ENCODE peak calls at places on chromosomes 6 and 20, in five cellular contexts. K is thoracic aorta, X is body of pancreas, C is fibroblast of lung, W is breast epithelium. T is an unnamed sample. For H3K4me1, the result is how much of the 10 kb centered on the place peaks cover.

GRCh38 chr20:38870733-38871559 is 55.3 kb upstream of the FAM83D start:
- DNase-seq in W (no peak), C (peak), K (no peak), X (no peak), T (peak)

GRCh38 chr6:21441386-21441785 is 152.2 kb upstream of the SOX4 start:
- DNase-seq in X (no peak), K (no peak), W (no peak), C (peak), T (no peak)

GRCh38 chr6:154457046-154457713 is 53.3 kb downstream of the CNKSR3 start:
- DNase-seq in W (no peak), X (no peak), K (no peak), C (peak), T (no peak)

GRCh38 chr6:134480593-134480992 is 162.7 kb upstream of the SGK1 start:
- DNase-seq in W (peak), K (no peak), X (peak), C (peak), T (no peak)

GRCh38 chr6:6546318-6547110 is 42.0 kb upstream of the LY86 start:
- DNase-seq in C (peak), K (no peak), X (peak), W (no peak), T (no peak)

GRCh38 chr6:140744648-140745320 is 1370.3 kb upstream of the CITED2 start:
- DNase-seq in K (no peak), C (peak), W (no peak), X (no peak), T (no peak)

GRCh38 chr6:658244-658643 is 1.3 kb upstream of the HUS1B start:
- DNase-seq in W (no peak), C (peak), X (no peak), K (no peak), T (no peak)

GRCh38 chr6:105592329-105592728 is 189.4 kb upstream of the PREP start:
- DNase-seq in W (no peak), K (no peak), C (peak), X (no peak), T (no peak)

GRCh38 chr6:144305985-144306384 is 20.9 kb downstream of the UTRN start:
- DNase-seq in X (no peak), C (peak), K (no peak), W (no peak), T (peak)

GRCh38 chr20:63361507-63362425 is 617 bp upstream of the CHRNA4 start:
- DNase-seq in C (no peak), W (no peak), X (no peak), K (no peak), T (no peak)
- H3K4me1 ChIP-seq in C (under half), W (under half), X (under half), K (under half), T (under half)

GRCh38 chr20:45320948-45321595 is 13.0 kb upstream of the MATN4 start:
- DNase-seq in K (no peak), C (no peak), X (no peak), W (no peak), T (peak)

GRCh38 chr20:45318386-45318939 is 10.4 kb upstream of the MATN4 start:
- DNase-seq in X (peak), W (no peak), C (no peak), K (no peak), T (no peak)

GRCh38 chr20:45316150-45317080 is 8.3 kb upstream of the MATN4 start:
- DNase-seq in X (peak), K (no peak), W (no peak), C (no peak), T (no peak)

GRCh38 chr20:45317826-45318225 is 9.7 kb upstream of the MATN4 start:
- DNase-seq in W (no peak), X (peak), C (no peak), K (no peak), T (no peak)

DNA sequence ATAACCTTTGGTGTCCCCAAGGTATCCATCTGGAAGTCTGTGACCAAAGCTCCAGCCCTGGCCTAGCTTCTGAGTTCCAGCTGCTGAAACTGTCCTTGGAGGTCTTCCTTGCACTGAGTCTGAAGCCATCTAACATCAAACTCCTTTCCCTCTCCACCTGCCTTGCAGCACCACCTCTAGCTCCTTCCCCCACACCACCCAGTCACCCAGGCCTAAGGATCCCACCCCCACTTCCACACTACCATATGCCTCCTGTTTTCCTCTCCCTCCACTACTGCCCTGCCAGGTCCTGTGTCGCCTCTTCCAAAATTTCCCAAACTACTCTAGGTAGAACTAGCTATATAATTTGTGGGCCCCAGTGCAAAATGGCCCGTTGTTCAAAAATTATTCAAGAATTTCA is 10.8 kb upstream of the MATN4 start:
- DNase-seq in C (no peak), K (no peak), X (peak), W (no peak), T (no peak)
- H3K27ac ChIP-seq in C (no peak), K (no peak), X (peak), W (no peak), T (no peak)

DNA sequence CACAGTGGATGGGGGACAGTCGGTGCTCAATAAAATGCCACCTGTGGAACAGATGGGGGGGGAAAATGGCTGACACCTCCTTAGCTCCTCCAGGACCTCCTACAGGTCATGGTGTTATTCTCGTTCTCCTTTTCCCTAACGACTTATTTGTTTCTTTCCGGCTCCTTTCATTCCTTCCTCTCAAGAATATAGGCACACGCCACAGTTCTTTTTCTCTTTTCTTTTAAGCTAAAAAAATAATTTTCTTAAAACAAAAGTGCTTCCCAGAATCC is 1.4 kb upstream of the RNASET2 start:
- DNase-seq in K (no peak), X (no peak), W (no peak), C (no peak), T (no peak)
- H3K4me1 ChIP-seq in K (under half), X (under half), W (under half), C (under half), T (half or more)

DNA sequence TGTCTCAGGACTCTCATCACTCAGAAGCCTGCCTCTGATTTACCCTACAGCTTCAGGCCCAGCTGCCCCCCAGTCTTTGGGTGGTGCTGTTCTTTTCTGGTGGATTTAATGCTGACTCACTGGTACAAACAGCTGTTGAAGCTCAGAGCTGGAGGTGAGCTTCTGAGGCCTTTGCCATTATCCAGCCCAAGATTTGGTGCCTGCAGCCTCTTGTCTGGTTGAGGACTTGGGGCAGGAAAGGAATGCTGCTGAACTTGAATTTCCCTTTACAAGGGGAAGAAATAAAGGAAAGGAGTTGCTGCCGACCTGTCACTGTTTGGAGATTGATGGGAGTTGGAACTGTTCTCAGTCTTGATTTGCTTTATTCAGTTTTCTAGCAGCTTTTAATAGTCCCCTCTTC is 19.8 kb downstream of the ABCF1 start:
- DNase-seq in W (no peak), C (peak), X (no peak), K (no peak), T (no peak)
- H3K27ac ChIP-seq in W (peak), C (peak), X (no peak), K (no peak), T (no peak)

DNA sequence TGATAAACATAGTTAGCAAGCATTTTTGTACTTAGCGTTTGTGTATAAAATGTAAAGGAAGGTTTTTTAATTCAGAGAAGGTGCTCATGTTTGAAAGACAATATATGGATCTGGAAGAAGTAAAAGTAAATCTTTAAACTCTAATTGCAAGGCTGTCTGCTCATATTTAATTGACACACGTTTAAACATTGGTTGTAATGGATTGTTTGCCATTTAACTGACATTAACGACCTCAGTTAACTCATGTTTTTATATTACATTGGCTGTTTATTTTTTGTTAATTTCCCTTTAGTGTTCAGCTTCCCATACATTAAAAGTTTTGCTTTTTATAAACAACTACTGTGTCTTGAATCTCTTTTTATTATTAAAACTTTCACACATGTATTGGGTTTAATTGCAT is 208.1 kb downstream of the ARID1B start:
- DNase-seq in C (no peak), X (no peak), K (no peak), W (no peak), T (no peak)
- H3K4me1 ChIP-seq in C (under half), X (under half), K (under half), W (under half), T (under half)

GRCh38 chr6:149845549-149845948 is 18.6 kb downstream of the LRP11 start:
- DNase-seq in K (no peak), W (no peak), X (no peak), C (no peak), T (no peak)

GRCh38 chr6:149847943-149848267 is 16.3 kb downstream of the LRP11 start:
- DNase-seq in X (no peak), K (no peak), C (peak), W (no peak), T (no peak)

GRCh38 chr6:149843051-149843633 is 21.0 kb downstream of the LRP11 start:
- DNase-seq in C (no peak), X (no peak), K (no peak), W (no peak), T (no peak)

GRCh38 chr6:149844480-149844879 is 19.7 kb downstream of the LRP11 start:
- DNase-seq in C (no peak), K (no peak), W (no peak), X (no peak), T (no peak)

GRCh38 chr6:149846321-149846720 is 17.8 kb downstream of the LRP11 start:
- DNase-seq in W (peak), X (peak), K (no peak), C (peak), T (no peak)
- H3K27ac ChIP-seq in W (no peak), X (no peak), K (no peak), C (peak), T (no peak)

GRCh38 chr6:169904051-169904922 is 152.9 kb downstream of the ERMARD start:
- DNase-seq in W (no peak), X (no peak), C (no peak), K (no peak), T (no peak)

GRCh38 chr6:169902070-169902469 is 150.6 kb downstream of the ERMARD start:
- DNase-seq in W (no peak), K (no peak), C (no peak), X (no peak), T (no peak)

GRCh38 chr6:169905041-169905807 is 153.8 kb downstream of the ERMARD start:
- DNase-seq in W (no peak), K (no peak), C (peak), X (peak), T (no peak)

GRCh38 chr6:169902604-169903003 is 151.2 kb downstream of the ERMARD start:
- DNase-seq in X (no peak), W (no peak), C (no peak), K (no peak), T (no peak)

GRCh38 chr6:169903122-169903521 is 151.7 kb downstream of the ERMARD start:
- DNase-seq in C (no peak), K (no peak), X (no peak), W (no peak), T (no peak)
- H3K4me1 ChIP-seq in C (under half), K (under half), X (under half), W (under half), T (under half)

DNA sequence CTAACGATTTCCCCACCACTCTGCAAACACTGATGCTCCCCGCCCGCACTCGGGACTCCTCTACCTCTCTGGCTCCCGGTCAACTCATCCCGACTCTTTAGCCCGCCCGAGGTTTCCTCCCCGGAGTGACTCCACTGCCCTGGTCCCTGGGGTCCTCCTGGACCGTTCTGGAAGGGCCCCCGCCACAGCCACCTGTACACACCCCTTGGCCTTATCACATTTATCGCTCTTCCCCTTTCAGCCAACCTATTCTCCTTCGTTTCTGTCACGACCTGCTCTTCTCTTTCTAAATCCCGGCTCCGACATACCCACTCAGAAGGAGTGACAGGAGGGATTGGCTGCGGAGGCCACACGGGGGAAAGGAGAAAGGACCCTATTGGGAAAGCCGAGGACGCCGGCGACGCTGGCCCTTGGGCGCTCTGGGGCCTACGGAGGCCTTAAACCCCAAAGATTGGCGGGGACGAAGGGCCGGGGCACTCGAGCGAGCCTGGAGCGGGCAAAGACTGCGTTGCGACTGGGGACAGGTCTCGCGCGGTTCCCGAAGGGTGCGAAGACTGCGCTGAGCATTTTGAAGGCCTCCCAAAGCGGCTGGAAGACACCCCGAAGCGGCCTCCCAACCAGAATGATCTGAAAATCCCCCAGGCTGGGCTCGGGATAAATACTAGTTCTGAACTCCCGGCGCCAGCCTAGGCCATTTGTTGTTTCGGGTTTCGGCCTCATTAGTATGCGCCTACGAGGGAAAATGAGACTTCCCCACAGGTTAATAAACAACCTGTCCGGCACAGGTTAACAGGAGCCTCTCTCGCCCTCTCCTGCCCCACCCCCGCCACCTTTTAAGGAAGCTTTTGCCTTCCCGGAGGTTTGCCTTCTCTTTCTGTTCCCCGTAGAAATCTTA is 9.2 kb downstream of the SIM1 start:
- DNase-seq in W (no peak), C (no peak), X (peak), K (no peak), T (no peak)
- H3K27ac ChIP-seq in W (no peak), C (no peak), X (peak), K (peak), T (no peak)

T was measured in CD8-positive, alpha-beta memory T cell.